ENCODE peak calls at places on chromosomes 12 and 14, in six cellular contexts. C is heart right ventricle; F is Peyer's patch; V is A549; R is CD8-positive, alpha-beta T cell; J is ovary. Y is an unnamed sample.

GRCh38 chr12:108080363-108080762 is 48.7 kb upstream of the WSCD2 start:
- DNase-seq in C (no peak), F (no peak), R (no peak), V (no peak), J (no peak), Y (no peak)

GRCh38 chr12:109459247-109459646 is 17.9 kb downstream of the KCTD10 start:
- DNase-seq in R (no peak), J (no peak), F (no peak), V (no peak), C (no peak), Y (no peak)

GRCh38 chr14:104968153-104968527 is 10.0 kb downstream of the AHNAK2 start:
- DNase-seq in C (peak; percentile 82), F (no peak), J (peak; percentile 79), R (no peak), V (peak; percentile 64), Y (no peak)

GRCh38 chr14:91127411-91127810 is 13.5 kb downstream of the DGLUCY start:
- DNase-seq in C (peak; percentile 49), F (no peak), J (no peak), R (no peak), V (no peak), Y (no peak)

GRCh38 chr14:104687601-104688504 is 1.6 kb upstream of the INF2 start:
- DNase-seq in V (peak; percentile 94), C (peak; percentile 79), F (peak; percentile 32), J (peak; percentile 78), R (no peak), Y (no peak)

GRCh38 chr14:64953661-64954060 is 11.1 kb upstream of the GPX2 start:
- DNase-seq in R (no peak), J (no peak), F (no peak), V (no peak), C (no peak), Y (no peak)

GRCh38 chr14:56133547-56133946 is 15.3 kb downstream of the PELI2 start:
- DNase-seq in J (no peak), V (no peak), F (no peak), R (no peak), C (no peak), Y (no peak)

GRCh38 chr14:73238262-73238852 is 1.1 kb downstream of the PAPLN start:
- DNase-seq in F (no peak), J (no peak), R (no peak), C (no peak), V (no peak), Y (no peak)

GRCh38 chr14:51507556-51508511 is 143.9 kb upstream of the FRMD6 start:
- DNase-seq in R (no peak), C (peak; percentile 60), V (no peak), F (no peak), J (peak; percentile 65), Y (no peak)

GRCh38 chr12:116528067-116528466 is 31.1 kb upstream of the MAP1LC3B2 start:
- DNase-seq in F (no peak), C (no peak), J (no peak), V (peak; percentile 91), R (no peak), Y (no peak)

GRCh38 chr14:20751963-20752562 is 6.4 kb downstream of the EDDM3A start:
- DNase-seq in R (no peak), C (no peak), F (no peak), V (peak; percentile 17), J (no peak), Y (no peak)

GRCh38 chr14:91872517-91873470 is 5.5 kb upstream of the TC2N start:
- DNase-seq in C (peak; percentile 65), R (no peak), V (peak; percentile 89), J (no peak), F (peak; percentile 60), Y (no peak)

GRCh38 chr12:2465681-2466080 is 329.1 kb upstream of the FKBP4 start:
- DNase-seq in F (no peak), R (no peak), C (no peak), J (no peak), V (no peak), Y (no peak)

GRCh38 chr14:94460631-94461416 is 8.2 kb upstream of the SERPINA11 start:
- DNase-seq in C (no peak), F (no peak), J (no peak), R (no peak), V (no peak), Y (peak; percentile 44)

GRCh38 chr14:51304428-51304827 is 64.4 kb downstream of the TMX1 start:
- DNase-seq in J (no peak), R (no peak), C (no peak), V (peak; percentile 14), F (no peak), Y (no peak)

GRCh38 chr14:94751956-94752355 is 18.0 kb downstream of the GSC start:
- DNase-seq in V (no peak), C (no peak), F (no peak), R (no peak), J (no peak), Y (no peak)

GRCh38 chr12:78419513-78419912 is 445.1 kb upstream of the SYT1 start:
- DNase-seq in F (no peak), J (no peak), V (no peak), R (no peak), C (no peak), Y (no peak)

GRCh38 chr14:32933943-32934890 is 4.5 kb upstream of the NPAS3 start:
- DNase-seq in R (no peak), V (no peak), J (peak; percentile 34), C (no peak), F (no peak), Y (no peak)

GRCh38 chr12:30753233-30753632 is 1.5 kb downstream of the CAPRIN2 start:
- DNase-seq in F (no peak), R (no peak), V (peak; percentile 60), J (no peak), C (no peak), Y (no peak)

GRCh38 chr12:92551853-92552397 is 150.9 kb upstream of the PLEKHG7 start:
- DNase-seq in R (no peak), C (no peak), J (no peak), V (peak; percentile 55), F (no peak), Y (no peak)

DNA sequence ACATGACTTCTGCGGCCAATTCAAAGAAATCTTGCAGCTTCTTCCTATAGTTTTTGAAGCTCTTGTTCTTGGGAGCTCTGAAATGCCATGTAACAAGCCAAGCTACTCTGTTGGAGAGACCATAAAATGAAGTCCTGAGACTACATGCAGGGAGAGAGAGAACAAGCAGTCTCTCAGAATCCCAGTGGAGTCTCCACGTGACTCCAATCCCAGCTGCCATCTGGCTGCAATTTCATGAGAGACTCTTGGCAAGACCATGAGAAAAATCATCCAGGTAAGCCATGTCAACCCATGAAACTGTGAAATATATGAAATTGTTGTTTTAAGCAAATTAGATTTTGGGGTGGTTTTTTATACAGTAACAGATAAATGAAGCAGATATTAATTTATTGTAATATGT is 54.4 kb downstream of the KLRG1 start:
- DNase-seq in R (no peak), C (no peak), F (no peak), V (no peak), J (no peak), Y (no peak)
- TF ChIP-seq CTCF in R (no peak), C (no peak), F (no peak), V (no peak), J (no peak), Y (no peak)

GRCh38 chr12:74641262-74641661 is 103.6 kb downstream of the ATXN7L3B start:
- DNase-seq in F (no peak), J (no peak), V (no peak), C (no peak), R (no peak), Y (no peak)

GRCh38 chr12:74647241-74647640 is 109.6 kb downstream of the ATXN7L3B start:
- DNase-seq in C (no peak), F (no peak), V (no peak), J (no peak), R (no peak), Y (no peak)

GRCh38 chr12:74641694-74642093 is 104.1 kb downstream of the ATXN7L3B start:
- DNase-seq in F (no peak), J (no peak), C (no peak), V (no peak), R (no peak), Y (no peak)

GRCh38 chr12:74644681-74645080 is 107.0 kb downstream of the ATXN7L3B start:
- DNase-seq in J (no peak), F (no peak), C (no peak), R (no peak), V (no peak), Y (no peak)

GRCh38 chr12:74646831-74647230 is 109.2 kb downstream of the ATXN7L3B start:
- DNase-seq in J (no peak), C (no peak), V (peak; percentile 18), F (no peak), R (no peak), Y (no peak)
- TF ChIP-seq CTCF in J (no peak), C (peak; percentile 25), V (peak; percentile 42), F (no peak), R (no peak), Y (no peak)

DNA sequence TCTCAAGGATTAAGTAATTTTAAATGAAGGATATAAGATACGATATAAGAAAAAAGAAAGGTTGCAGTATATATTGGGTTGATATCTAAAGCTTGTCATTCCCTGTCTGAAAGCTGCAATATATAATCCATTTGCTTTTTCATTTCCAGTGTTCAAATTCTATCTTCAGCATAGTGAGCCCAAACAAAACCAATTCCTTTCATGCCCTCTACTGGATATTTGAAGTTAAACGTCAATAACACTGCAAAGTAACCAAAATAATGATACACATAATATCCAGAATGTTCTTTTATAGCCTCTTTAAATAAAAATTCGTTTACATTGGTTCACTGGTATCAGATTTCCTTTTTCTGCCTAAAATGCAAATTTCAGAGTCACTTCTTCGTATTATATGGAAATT is 64.5 kb upstream of the DAAM1 start:
- DNase-seq in R (no peak), C (no peak), F (no peak), V (peak; percentile 21), J (no peak), Y (no peak)
- TF ChIP-seq CTCF in R (no peak), C (peak; percentile 28), F (no peak), V (peak; percentile 57), J (no peak), Y (no peak)

DNA sequence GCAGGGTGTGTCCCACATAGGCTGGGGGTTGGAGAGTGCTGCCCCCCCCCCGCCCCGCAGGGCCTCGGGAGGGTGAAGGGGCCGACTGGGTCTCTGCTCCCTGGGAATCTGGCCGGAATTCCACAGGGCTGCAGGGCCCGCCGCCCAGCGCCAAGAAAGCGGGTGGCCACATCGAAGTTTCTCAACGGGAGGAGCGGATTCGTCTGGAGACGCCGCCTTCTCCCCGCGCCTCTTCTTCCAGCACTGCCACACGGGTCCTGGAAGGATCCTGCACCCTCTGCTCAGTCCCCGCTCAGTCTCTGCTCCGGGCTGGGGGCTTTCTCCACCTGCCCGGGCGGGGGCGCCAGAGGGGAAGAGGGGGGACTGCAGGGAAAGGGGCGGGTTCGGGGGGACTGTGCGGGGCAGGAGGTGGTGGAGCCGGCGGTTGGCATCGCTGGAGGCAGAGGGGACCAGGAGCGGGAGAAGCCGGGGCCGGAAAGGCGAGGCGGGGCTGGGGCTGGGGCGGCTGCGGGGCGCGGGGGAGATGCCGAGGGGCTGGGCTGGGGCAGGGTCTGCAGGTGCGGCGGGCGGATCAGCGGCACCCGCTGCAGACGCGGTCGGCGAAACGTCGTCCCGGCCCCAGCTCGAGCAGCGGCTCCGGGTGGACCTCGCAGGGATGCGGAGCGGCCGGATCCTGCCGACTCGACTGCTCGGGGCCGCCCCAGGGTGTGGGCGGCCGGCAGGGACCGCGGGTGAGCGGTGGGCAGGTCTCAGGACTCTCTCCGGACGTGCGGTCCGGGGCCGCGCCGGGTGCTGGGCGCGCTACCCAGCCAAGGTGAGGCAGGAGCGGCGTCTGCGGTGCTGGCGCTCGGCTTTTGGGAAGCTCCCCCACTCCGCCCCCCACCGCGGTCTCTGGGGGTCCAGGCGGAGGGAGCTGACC is 811.4 kb upstream of the TMEM132C start:
- DNase-seq in R (no peak), F (no peak), V (no peak), J (no peak), C (no peak), Y (no peak)
- TF ChIP-seq CTCF in R (no peak), F (no peak), V (no peak), J (no peak), C (no peak), Y (no peak)

GRCh38 chr12:57235012-57235727 is 5.7 kb downstream of the SHMT2 start:
- DNase-seq in C (peak; percentile 84), F (no peak), V (no peak), R (no peak), J (no peak), Y (no peak)
- TF ChIP-seq CTCF in C (no peak), F (no peak), V (no peak), R (no peak), J (no peak), Y (no peak)